ENCODE peak calls at places on chromosome 6, in seven cellular contexts. U is K562, O is H1, E is HepG2, H is GM12878, S is SK-N-SH, W is HCT116. C is an unnamed sample.
A peak's percentile ranks its signal among the peaks of the same experiment; 100 is the strongest.

GRCh38 chr6:5151955-5152401 is 66.8 kb downstream of the PPP1R3G start:
- DNase-seq in U (no peak), O (no peak), E (no peak), H (no peak), S (no peak), W (no peak), C (no peak)

GRCh38 chr6:152170702-152171667 is 363.5 kb downstream of the ESR1 start:
- DNase-seq in U (no peak), O (no peak), E (peak; percentile 94), H (peak; percentile 89), S (no peak), W (no peak), C (peak; percentile 32)

GRCh38 chr6:39852324-39852723 is 60.1 kb downstream of the DAAM2 start:
- DNase-seq in U (no peak), O (no peak), E (no peak), H (no peak), S (no peak), W (no peak), C (no peak)

GRCh38 chr6:116313377-116313776 is 33.6 kb upstream of the TSPYL1 start:
- DNase-seq in U (no peak), O (no peak), E (no peak), H (no peak), S (no peak), W (no peak), C (no peak)

GRCh38 chr6:138468320-138469015 is 30.8 kb downstream of the NHSL1 start:
- DNase-seq in U (no peak), O (no peak), E (peak; percentile 89), H (no peak), S (no peak), W (peak; percentile 13), C (peak; percentile 22)

GRCh38 chr6:158606935-158607334 is 37.6 kb downstream of the DYNLT1 start:
- DNase-seq in U (no peak), O (no peak), E (no peak), H (no peak), S (no peak), W (no peak), C (no peak)

GRCh38 chr6:149534742-149535141 is 11.1 kb downstream of the PPIL4 start:
- DNase-seq in U (no peak), O (no peak), E (no peak), H (no peak), S (no peak), W (no peak), C (no peak)

GRCh38 chr6:150306290-150306689 is 62.5 kb upstream of the IYD start:
- DNase-seq in U (no peak), O (no peak), E (no peak), H (no peak), S (no peak), W (no peak), C (no peak)

GRCh38 chr6:142235247-142235646 is 66.6 kb upstream of the ADGRG6 start:
- DNase-seq in U (no peak), O (no peak), E (peak; percentile 29), H (no peak), S (no peak), W (no peak), C (no peak)

GRCh38 chr6:44608175-44608574 is 220.7 kb downstream of the CDC5L start:
- DNase-seq in U (no peak), O (no peak), E (no peak), H (no peak), S (no peak), W (no peak), C (no peak)

GRCh38 chr6:14703586-14703985 is 542.3 kb upstream of the JARID2 start:
- DNase-seq in U (no peak), O (no peak), E (no peak), H (no peak), S (no peak), W (no peak), C (no peak)

GRCh38 chr6:144581807-144582537 is 296.8 kb downstream of the UTRN start:
- DNase-seq in U (peak; percentile 66), O (no peak), E (peak; percentile 35), H (no peak), S (peak; percentile 31), W (peak; percentile 27), C (no peak)

GRCh38 chr6:11609324-11610071 is 71.9 kb downstream of the TMEM170B start:
- DNase-seq in U (no peak), O (peak; percentile 29), E (no peak), H (no peak), S (no peak), W (no peak), C (no peak)

GRCh38 chr6:169793408-169793807 is 42.0 kb downstream of the ERMARD start:
- DNase-seq in U (no peak), O (no peak), E (no peak), H (no peak), S (no peak), W (no peak), C (no peak)
- TF ChIP-seq JUND in U (no peak), O (no peak), E (no peak), H (no peak), S (no peak), W (no peak), C (no peak)

GRCh38 chr6:165443462-165443861 is 134.1 kb upstream of the C6orf118 start:
- DNase-seq in U (no peak), O (no peak), E (no peak), H (no peak), S (no peak), W (no peak), C (no peak)

GRCh38 chr6:165451845-165452244 is 142.4 kb upstream of the C6orf118 start:
- DNase-seq in U (no peak), O (no peak), E (no peak), H (no peak), S (no peak), W (no peak), C (no peak)

GRCh38 chr6:165447141-165447540 is 137.7 kb upstream of the C6orf118 start:
- DNase-seq in U (no peak), O (no peak), E (no peak), H (no peak), S (no peak), W (no peak), C (no peak)

GRCh38 chr6:165446331-165446730 is 136.9 kb upstream of the C6orf118 start:
- DNase-seq in U (no peak), O (no peak), E (no peak), H (no peak), S (no peak), W (no peak), C (no peak)

GRCh38 chr6:165448210-165448609 is 138.8 kb upstream of the C6orf118 start:
- DNase-seq in U (no peak), O (no peak), E (no peak), H (no peak), S (no peak), W (no peak), C (no peak)
- TF ChIP-seq JUND in U (no peak), O (no peak), E (no peak), H (no peak), S (no peak), W (no peak), C (no peak)

DNA sequence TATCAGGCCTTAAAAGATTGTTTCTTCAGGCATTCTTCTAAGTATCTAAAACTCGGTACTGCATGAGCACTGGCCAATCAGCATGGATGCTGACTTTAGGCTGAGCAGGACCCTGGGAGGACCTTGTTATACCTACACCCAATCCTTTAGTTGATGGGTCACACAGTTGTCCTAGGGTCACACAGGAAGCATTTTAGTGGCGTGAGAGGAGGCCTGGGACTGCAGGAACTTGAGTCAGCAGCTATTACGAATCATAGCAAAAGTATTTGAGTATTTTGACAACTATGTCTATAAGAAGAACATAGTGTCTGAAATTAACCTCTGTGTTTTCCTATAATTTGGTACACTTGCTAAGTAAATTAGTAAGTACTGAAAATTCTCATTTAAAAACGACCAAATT is 741.4 kb downstream of the HACE1 start:
- DNase-seq in U (no peak), O (no peak), E (no peak), H (no peak), S (no peak), W (peak; percentile 23), C (no peak)
- TF ChIP-seq JUND in U (no peak), O (no peak), E (no peak), H (no peak), S (no peak), W (peak; percentile 54), C (no peak)

GRCh38 chr6:47785187-47785586 is 3.4 kb downstream of the OPN5 start:
- DNase-seq in U (no peak), O (no peak), E (no peak), H (no peak), S (no peak), W (no peak), C (no peak)

GRCh38 chr6:47781732-47782131 is at the start of gene OPN5:
- DNase-seq in U (no peak), O (no peak), E (no peak), H (no peak), S (no peak), W (no peak), C (no peak)

DNA sequence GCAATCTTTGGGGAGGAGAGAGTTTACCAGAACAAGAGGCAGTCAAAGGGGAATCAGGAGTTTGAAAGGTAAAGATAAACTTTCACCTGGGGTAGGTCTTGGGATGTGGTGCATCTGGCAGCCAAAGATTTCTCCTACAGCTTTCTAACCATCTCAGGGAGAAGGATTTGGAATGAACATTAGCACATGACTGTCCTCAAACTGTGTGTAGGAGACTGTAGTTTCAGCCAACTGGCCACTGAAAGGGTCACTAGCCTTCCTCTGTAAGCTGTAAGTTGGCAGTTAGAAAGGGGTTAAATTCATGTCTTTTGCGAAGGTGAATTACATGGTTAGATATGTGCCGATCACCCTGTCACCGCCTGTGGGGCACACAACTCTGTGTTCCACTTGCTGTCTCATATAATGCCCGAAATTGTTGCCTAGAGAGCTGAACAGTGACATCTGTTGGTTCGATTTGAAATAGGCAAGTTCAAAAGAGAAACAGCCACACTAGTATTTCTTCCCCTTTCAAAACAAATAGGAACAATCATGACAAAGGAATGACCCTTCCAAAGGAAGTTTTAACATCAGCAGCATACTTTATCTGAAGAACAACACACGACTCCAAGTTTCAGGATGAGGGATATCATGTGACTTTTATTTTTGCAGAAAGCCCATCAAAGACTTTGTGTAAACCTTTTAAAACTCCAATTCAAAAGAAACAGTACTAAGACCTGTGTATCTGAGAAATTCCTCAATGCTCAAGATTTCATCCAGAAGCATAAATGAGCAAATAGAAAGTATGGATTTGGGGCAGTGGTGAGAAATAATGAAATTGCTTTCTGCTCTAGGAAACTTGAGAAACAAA is 1.1 kb upstream of the OPN5 start:
- DNase-seq in U (peak; percentile 56), O (peak; percentile 3), E (peak; percentile 62), H (no peak), S (peak; percentile 23), W (peak; percentile 66), C (peak; percentile 38)
- TF ChIP-seq JUND in U (no peak), O (no peak), E (no peak), H (no peak), S (no peak), W (peak; percentile 18), C (no peak)

DNA sequence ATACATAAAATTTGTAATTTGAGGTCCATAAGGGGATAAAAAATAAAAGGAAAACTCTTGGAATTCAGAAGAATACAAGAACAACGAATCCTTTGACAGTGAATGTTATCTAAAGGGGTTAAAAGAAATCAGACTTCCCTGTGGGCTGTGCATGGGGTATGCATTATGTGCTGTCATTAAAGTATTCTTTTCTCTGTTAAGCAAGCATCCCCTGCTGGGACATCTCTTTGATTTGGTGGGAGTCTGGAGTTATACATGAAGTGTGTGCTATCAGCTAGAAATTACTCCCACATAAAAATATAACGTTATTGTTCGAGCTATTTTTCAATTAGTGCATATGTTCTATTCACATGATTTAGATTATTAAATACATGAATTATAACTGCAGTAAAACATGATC is 195.2 kb downstream of the CENPW start:
- DNase-seq in U (no peak), O (no peak), E (no peak), H (no peak), S (no peak), W (no peak), C (no peak)
- TF ChIP-seq JUND in U (no peak), O (no peak), E (no peak), H (no peak), S (no peak), W (no peak), C (no peak)

C was measured in T47D.